ENCODE peak calls at places on chromosomes 6 and 20, in six cellular contexts. F, C, A, O, R and Q are unnamed samples.

GRCh38 chr6:7974932-7975763 is 64.6 kb upstream of the TXNDC5 start:
- DNase-seq in F (peak; percentile 100), C (no peak), A (peak; percentile 91), O (no peak), R (peak; percentile 42), Q (no peak)

GRCh38 chr20:33261465-33261864 is 21.5 kb upstream of the BPIFB1 start:
- DNase-seq in F (no peak), C (no peak), A (no peak), O (no peak), R (no peak), Q (no peak)

GRCh38 chr6:159013229-159013628 is 13.2 kb upstream of the RSPH3 start:
- DNase-seq in F (peak; percentile 29), C (no peak), A (no peak), O (no peak), R (no peak), Q (no peak)

GRCh38 chr6:19892250-19892649 is 55.1 kb downstream of the ID4 start:
- DNase-seq in F (no peak), C (no peak), A (peak; percentile 48), O (no peak), R (no peak), Q (peak; percentile 34)

GRCh38 chr6:160081398-160081797 is 40.2 kb upstream of the SLC22A1 start:
- DNase-seq in F (no peak), C (no peak), A (no peak), O (no peak), R (no peak), Q (no peak)

GRCh38 chr20:63000036-63000435 is 6.7 kb downstream of the BHLHE23 start:
- DNase-seq in F (no peak), C (no peak), A (no peak), O (no peak), R (no peak), Q (no peak)

GRCh38 chr6:24719125-24719931 is at the start of gene C6orf62:
- DNase-seq in F (no peak), C (no peak), A (peak; percentile 43), O (no peak), R (no peak), Q (peak; percentile 36)

GRCh38 chr6:52523363-52524207 is 53.3 kb downstream of the TRAM2 start:
- DNase-seq in F (no peak), C (no peak), A (no peak), O (no peak), R (no peak), Q (no peak)

GRCh38 chr6:165931675-165932074 is 236.0 kb downstream of the TBXT start:
- DNase-seq in F (no peak), C (no peak), A (no peak), O (no peak), R (no peak), Q (no peak)

GRCh38 chr6:15391500-15391899 is 145.6 kb downstream of the JARID2 start:
- DNase-seq in F (no peak), C (no peak), A (no peak), O (no peak), R (no peak), Q (no peak)

GRCh38 chr6:89433637-89434499 is 916 bp downstream of the ANKRD6 start:
- DNase-seq in F (no peak), C (no peak), A (peak; percentile 56), O (no peak), R (no peak), Q (peak; percentile 35)

GRCh38 chr6:105363100-105363754 is 39.7 kb downstream of the PREP start:
- DNase-seq in F (peak; percentile 62), C (no peak), A (peak; percentile 44), O (no peak), R (no peak), Q (no peak)

GRCh38 chr6:116010400-116011095 is 50.1 kb downstream of the FRK start:
- DNase-seq in F (peak; percentile 85), C (peak; percentile 61), A (peak; percentile 78), O (no peak), R (peak; percentile 62), Q (peak; percentile 77)

GRCh38 chr6:66362888-66363287 is 655.9 kb upstream of the EYS start:
- DNase-seq in F (no peak), C (no peak), A (no peak), O (no peak), R (no peak), Q (no peak)

GRCh38 chr6:155247618-155248017 is 16.2 kb upstream of the CLDN20 start:
- DNase-seq in F (peak; percentile 43), C (no peak), A (peak; percentile 58), O (no peak), R (no peak), Q (no peak)

GRCh38 chr20:40803381-40803780 is 114.3 kb upstream of the MAFB start:
- DNase-seq in F (no peak), C (no peak), A (no peak), O (no peak), R (no peak), Q (no peak)

GRCh38 chr20:58538752-58539151 is 23.6 kb upstream of the APCDD1L start:
- DNase-seq in F (no peak), C (no peak), A (no peak), O (peak; percentile 81), R (no peak), Q (no peak)

GRCh38 chr6:33990061-33990541 is 155.8 kb downstream of the GRM4 start:
- DNase-seq in F (no peak), C (no peak), A (no peak), O (no peak), R (no peak), Q (no peak)

GRCh38 chr20:52552181-52552872 is 360.7 kb upstream of the ZFP64 start:
- DNase-seq in F (peak; percentile 42), C (no peak), A (no peak), O (no peak), R (no peak), Q (no peak)

GRCh38 chr6:161218222-161218621 is 55.6 kb downstream of the AGPAT4 start:
- DNase-seq in F (no peak), C (no peak), A (no peak), O (no peak), R (no peak), Q (no peak)

GRCh38 chr20:47676912-47677311 is 108.4 kb downstream of the SULF2 start:
- DNase-seq in F (no peak), C (no peak), A (no peak), O (no peak), R (no peak), Q (no peak)

GRCh38 chr20:9476637-9477036 is 37.8 kb upstream of the LAMP5 start:
- DNase-seq in F (no peak), C (no peak), A (no peak), O (no peak), R (no peak), Q (no peak)

GRCh38 chr6:138403801-138404665 is at the start of gene HEBP2:
- DNase-seq in F (peak; percentile 82), C (peak; percentile 87), A (peak; percentile 97), O (peak; percentile 99), R (peak; percentile 36), Q (peak; percentile 98)

GRCh38 chr6:105510746-105511145 is 107.9 kb upstream of the PREP start:
- DNase-seq in F (peak; percentile 20), C (no peak), A (no peak), O (no peak), R (no peak), Q (no peak)

GRCh38 chr20:19497064-19497463 is 261.0 kb upstream of the RIN2 start:
- DNase-seq in F (peak; percentile 3), C (no peak), A (no peak), O (no peak), R (no peak), Q (no peak)

GRCh38 chr20:53768329-53768728 is 174.7 kb upstream of the ZNF217 start:
- DNase-seq in F (no peak), C (no peak), A (no peak), O (no peak), R (no peak), Q (no peak)

GRCh38 chr20:63740070-63740500 is 509 bp downstream of the SLC2A4RG start:
- DNase-seq in F (peak; percentile 26), C (no peak), A (peak; percentile 86), O (no peak), R (no peak), Q (peak; percentile 58)

GRCh38 chr6:70903665-70904452 is 53.0 kb downstream of the B3GAT2 start:
- DNase-seq in F (no peak), C (no peak), A (no peak), O (no peak), R (no peak), Q (no peak)
- TF ChIP-seq CTCF in F (no peak), C (no peak), A (no peak), O (no peak), R (no peak), Q (no peak)

GRCh38 chr20:37011147-37011546 is 59.6 kb upstream of the SAMHD1 start:
- DNase-seq in F (no peak), C (no peak), A (no peak), O (no peak), R (no peak), Q (no peak)

GRCh38 chr20:37007898-37008649 is 56.6 kb upstream of the SAMHD1 start:
- DNase-seq in F (peak; percentile 61), C (no peak), A (peak; percentile 21), O (no peak), R (no peak), Q (no peak)
- TF ChIP-seq CTCF in F (peak; percentile 32), C (no peak), A (peak; percentile 44), O (peak; percentile 15), R (no peak), Q (no peak)

GRCh38 chr6:166970776-166971175 is 14.4 kb upstream of the RNASET2 start:
- DNase-seq in F (no peak), C (no peak), A (no peak), O (no peak), R (no peak), Q (no peak)

GRCh38 chr6:166971271-166971670 is 14.9 kb upstream of the RNASET2 start:
- DNase-seq in F (no peak), C (no peak), A (no peak), O (no peak), R (no peak), Q (no peak)

GRCh38 chr6:166977626-166978550 is 21.3 kb upstream of the CEP43 start:
- DNase-seq in F (peak; percentile 56), C (no peak), A (no peak), O (no peak), R (no peak), Q (no peak)

GRCh38 chr6:166969390-166970002 is 13.1 kb upstream of the RNASET2 start:
- DNase-seq in F (no peak), C (no peak), A (no peak), O (no peak), R (no peak), Q (no peak)

DNA sequence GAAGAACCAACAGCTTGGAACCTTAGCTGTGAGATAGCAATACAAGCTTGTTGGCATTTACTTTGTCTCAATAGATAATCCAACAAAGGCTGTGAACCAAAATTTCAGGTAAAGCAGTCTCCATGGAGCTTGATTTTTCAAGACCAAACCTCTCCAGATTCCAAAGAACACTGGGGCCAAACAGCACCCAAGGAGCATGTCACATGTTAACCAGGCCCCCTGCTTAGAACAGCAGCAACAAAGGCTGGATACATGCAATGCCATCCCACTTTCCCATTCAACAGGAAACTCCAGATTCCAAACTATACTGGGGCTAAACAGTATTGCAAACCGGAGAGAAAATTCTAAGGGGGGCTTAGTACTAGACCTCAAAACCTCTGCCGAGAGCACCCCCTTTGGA is 15.8 kb upstream of the RNASET2 start:
- DNase-seq in F (no peak), C (no peak), A (no peak), O (no peak), R (no peak), Q (no peak)
- TF ChIP-seq CTCF in F (no peak), C (no peak), A (no peak), O (no peak), R (no peak), Q (no peak)

GRCh38 chr6:39867592-39867991 is 66.7 kb downstream of the MOCS1 start:
- DNase-seq in F (no peak), C (no peak), A (no peak), O (no peak), R (no peak), Q (no peak)
- TF ChIP-seq CTCF in F (peak; percentile 6), C (peak; percentile 15), A (no peak), O (no peak), R (peak; percentile 14), Q (no peak)

GRCh38 chr6:12899080-12899815 is 182.7 kb downstream of the PHACTR1 start:
- DNase-seq in F (no peak), C (no peak), A (peak; percentile 13), O (no peak), R (no peak), Q (no peak)
- TF ChIP-seq CTCF in F (no peak), C (no peak), A (peak; percentile 24), O (no peak), R (no peak), Q (no peak)